ENCODE peak calls at places on chromosome 2, in four cellular contexts. G, Y, V and X are unnamed samples.

GRCh38 chr2:74066491-74067203 is 81.1 kb downstream of the BOLA3 start:
- DNase-seq in G (no peak), Y (no peak), V (no peak), X (no peak)

GRCh38 chr2:186919272-186919671 is 70.3 kb upstream of the ZSWIM2 start:
- DNase-seq in G (peak), Y (no peak), V (no peak), X (no peak)

GRCh38 chr2:81551040-81551634 is 1246.6 kb upstream of the LRRTM1 start:
- DNase-seq in G (peak), Y (no peak), V (no peak), X (no peak)

GRCh38 chr2:127634066-127634617 is 11.8 kb upstream of the GPR17 start:
- DNase-seq in G (no peak), Y (peak), V (no peak), X (no peak)

GRCh38 chr2:953975-954686 is 3.5 kb downstream of the SNTG2 start:
- DNase-seq in G (no peak), Y (no peak), V (no peak), X (no peak)

GRCh38 chr2:98839292-98839691 is 96.7 kb downstream of the CRACDL start:
- DNase-seq in G (peak), Y (no peak), V (no peak), X (no peak)

GRCh38 chr2:226752887-226753286 is 46.7 kb downstream of the IRS1 start:
- DNase-seq in G (no peak), Y (no peak), V (no peak), X (no peak)

GRCh38 chr2:234175649-234176048 is 125.1 kb downstream of the SPP2 start:
- DNase-seq in G (no peak), Y (no peak), V (no peak), X (no peak)

GRCh38 chr2:8146329-8147048 is 535.4 kb upstream of the ID2 start:
- DNase-seq in G (no peak), Y (no peak), V (no peak), X (no peak)

GRCh38 chr2:220550995-220551702 is 923.7 kb downstream of the SLC4A3 start:
- DNase-seq in G (no peak), Y (no peak), V (no peak), X (no peak)

GRCh38 chr2:27891063-27891819 is 712 bp downstream of the BABAM2 start:
- DNase-seq in G (peak), Y (peak), V (peak), X (no peak)